ENCODE peak calls at places on chromosomes 13 and 19, in nine cellular contexts. One of them, this sample, is unnamed.

GRCh38 chr13:31982540-31982939 is 49.0 kb upstream of the FRY start:
- DNase-seq in esophagus squamous epithelium: no peak
- DNase-seq in upper lobe of right lung: peak
- DNase-seq in CD8-positive, alpha-beta T cell: no peak
- DNase-seq in PC-3: peak
- DNase-seq in BE2C: peak
- DNase-seq in fibroblast of lung: peak
- DNase-seq in choroid plexus epithelial cell: peak
- DNase-seq in neural progenitor cell: no peak
- DNase-seq in this sample: peak

GRCh38 chr13:67841071-67841470 is 610.9 kb upstream of the PCDH9 start:
- DNase-seq in esophagus squamous epithelium: no peak
- DNase-seq in upper lobe of right lung: no peak
- DNase-seq in CD8-positive, alpha-beta T cell: no peak
- DNase-seq in PC-3: no peak
- DNase-seq in BE2C: peak
- DNase-seq in fibroblast of lung: no peak
- DNase-seq in choroid plexus epithelial cell: no peak
- DNase-seq in neural progenitor cell: peak
- DNase-seq in this sample: no peak

GRCh38 chr19:27859689-27860088 is 1353.3 kb downstream of the UQCRFS1 start:
- DNase-seq in esophagus squamous epithelium: no peak
- DNase-seq in upper lobe of right lung: no peak
- DNase-seq in CD8-positive, alpha-beta T cell: no peak
- DNase-seq in PC-3: no peak
- DNase-seq in BE2C: no peak
- DNase-seq in fibroblast of lung: no peak
- DNase-seq in choroid plexus epithelial cell: no peak
- DNase-seq in neural progenitor cell: no peak
- DNase-seq in this sample: no peak

GRCh38 chr13:31824705-31825512 is 85.6 kb downstream of the RXFP2 start:
- DNase-seq in esophagus squamous epithelium: no peak
- DNase-seq in upper lobe of right lung: no peak
- DNase-seq in CD8-positive, alpha-beta T cell: no peak
- DNase-seq in PC-3: peak
- DNase-seq in BE2C: peak
- DNase-seq in fibroblast of lung: peak
- DNase-seq in choroid plexus epithelial cell: peak
- DNase-seq in neural progenitor cell: no peak
- DNase-seq in this sample: peak

GRCh38 chr19:11088508-11089253 is 582 bp upstream of the LDLR start:
- DNase-seq in esophagus squamous epithelium: no peak
- DNase-seq in upper lobe of right lung: no peak
- DNase-seq in CD8-positive, alpha-beta T cell: no peak
- DNase-seq in PC-3: no peak
- DNase-seq in BE2C: no peak
- DNase-seq in fibroblast of lung: no peak
- DNase-seq in choroid plexus epithelial cell: peak
- DNase-seq in neural progenitor cell: no peak
- DNase-seq in this sample: no peak

GRCh38 chr19:43636121-43636683 is 3.4 kb downstream of the CADM4 start:
- DNase-seq in esophagus squamous epithelium: no peak
- DNase-seq in upper lobe of right lung: no peak
- DNase-seq in CD8-positive, alpha-beta T cell: no peak
- DNase-seq in PC-3: no peak
- DNase-seq in BE2C: no peak
- DNase-seq in fibroblast of lung: peak
- DNase-seq in choroid plexus epithelial cell: peak
- DNase-seq in neural progenitor cell: peak
- DNase-seq in this sample: no peak

GRCh38 chr13:102965802-102966201 is 100.4 kb downstream of the SLC10A2 start:
- DNase-seq in esophagus squamous epithelium: no peak
- DNase-seq in upper lobe of right lung: no peak
- DNase-seq in CD8-positive, alpha-beta T cell: no peak
- DNase-seq in PC-3: no peak
- DNase-seq in BE2C: no peak
- DNase-seq in fibroblast of lung: no peak
- DNase-seq in choroid plexus epithelial cell: no peak
- DNase-seq in neural progenitor cell: no peak
- DNase-seq in this sample: no peak

GRCh38 chr13:39148513-39148961 is 110.3 kb downstream of the NHLRC3 start:
- DNase-seq in esophagus squamous epithelium: no peak
- DNase-seq in upper lobe of right lung: no peak
- DNase-seq in CD8-positive, alpha-beta T cell: no peak
- DNase-seq in PC-3: no peak
- DNase-seq in BE2C: no peak
- DNase-seq in fibroblast of lung: peak
- DNase-seq in choroid plexus epithelial cell: peak
- DNase-seq in neural progenitor cell: peak
- DNase-seq in this sample: peak

GRCh38 chr13:29511439-29511814 is 84.1 kb downstream of the SLC7A1 start:
- DNase-seq in esophagus squamous epithelium: no peak
- DNase-seq in upper lobe of right lung: peak
- DNase-seq in CD8-positive, alpha-beta T cell: no peak
- DNase-seq in PC-3: no peak
- DNase-seq in BE2C: no peak
- DNase-seq in fibroblast of lung: no peak
- DNase-seq in choroid plexus epithelial cell: no peak
- DNase-seq in neural progenitor cell: no peak
- DNase-seq in this sample: no peak

GRCh38 chr13:114128624-114129522 is 3.5 kb downstream of the RASA3 start:
- DNase-seq in esophagus squamous epithelium: peak
- DNase-seq in upper lobe of right lung: peak
- DNase-seq in CD8-positive, alpha-beta T cell: peak
- DNase-seq in PC-3: peak
- DNase-seq in BE2C: no peak
- DNase-seq in fibroblast of lung: peak
- DNase-seq in choroid plexus epithelial cell: peak
- DNase-seq in neural progenitor cell: no peak
- DNase-seq in this sample: peak

GRCh38 chr19:3459322-3459881 is 20.9 kb downstream of the SMIM24 start:
- DNase-seq in esophagus squamous epithelium: no peak
- DNase-seq in upper lobe of right lung: peak
- DNase-seq in CD8-positive, alpha-beta T cell: no peak
- DNase-seq in PC-3: no peak
- DNase-seq in BE2C: no peak
- DNase-seq in fibroblast of lung: peak
- DNase-seq in choroid plexus epithelial cell: peak
- DNase-seq in neural progenitor cell: no peak
- DNase-seq in this sample: peak

GRCh38 chr13:33286143-33286542 is 588 bp upstream of the STARD13 start:
- DNase-seq in esophagus squamous epithelium: no peak
- DNase-seq in upper lobe of right lung: no peak
- DNase-seq in CD8-positive, alpha-beta T cell: no peak
- DNase-seq in PC-3: no peak
- DNase-seq in BE2C: no peak
- DNase-seq in fibroblast of lung: no peak
- DNase-seq in choroid plexus epithelial cell: peak
- DNase-seq in neural progenitor cell: no peak
- DNase-seq in this sample: peak

GRCh38 chr19:11480081-11480926 is 542 bp downstream of the ELAVL3 start:
- DNase-seq in esophagus squamous epithelium: no peak
- DNase-seq in upper lobe of right lung: no peak
- DNase-seq in CD8-positive, alpha-beta T cell: no peak
- DNase-seq in PC-3: no peak
- DNase-seq in BE2C: peak
- DNase-seq in fibroblast of lung: no peak
- DNase-seq in choroid plexus epithelial cell: no peak
- DNase-seq in neural progenitor cell: no peak
- DNase-seq in this sample: no peak

GRCh38 chr19:41323430-41324125 is 13.6 kb downstream of the CCDC97 start:
- DNase-seq in esophagus squamous epithelium: no peak
- DNase-seq in upper lobe of right lung: no peak
- DNase-seq in CD8-positive, alpha-beta T cell: no peak
- DNase-seq in PC-3: peak
- DNase-seq in BE2C: peak
- DNase-seq in fibroblast of lung: peak
- DNase-seq in choroid plexus epithelial cell: peak
- DNase-seq in neural progenitor cell: no peak
- DNase-seq in this sample: peak

GRCh38 chr19:4700573-4700970 is 23.1 kb downstream of the DPP9 start:
- DNase-seq in esophagus squamous epithelium: no peak
- DNase-seq in upper lobe of right lung: no peak
- DNase-seq in CD8-positive, alpha-beta T cell: no peak
- DNase-seq in PC-3: no peak
- DNase-seq in BE2C: no peak
- DNase-seq in fibroblast of lung: no peak
- DNase-seq in choroid plexus epithelial cell: no peak
- DNase-seq in neural progenitor cell: no peak
- DNase-seq in this sample: no peak
- TF ChIP-seq CTCF in esophagus squamous epithelium: no peak
- TF ChIP-seq CTCF in upper lobe of right lung: no peak
- TF ChIP-seq CTCF in CD8-positive, alpha-beta T cell: no peak
- TF ChIP-seq CTCF in PC-3: peak
- TF ChIP-seq CTCF in BE2C: peak
- TF ChIP-seq CTCF in fibroblast of lung: no peak
- TF ChIP-seq CTCF in choroid plexus epithelial cell: no peak
- TF ChIP-seq CTCF in neural progenitor cell: no peak
- TF ChIP-seq CTCF in this sample: no peak

GRCh38 chr19:46630806-46631205 is 5.2 kb downstream of the GNG8 start:
- DNase-seq in esophagus squamous epithelium: no peak
- DNase-seq in upper lobe of right lung: no peak
- DNase-seq in CD8-positive, alpha-beta T cell: no peak
- DNase-seq in PC-3: no peak
- DNase-seq in BE2C: peak
- DNase-seq in fibroblast of lung: no peak
- DNase-seq in choroid plexus epithelial cell: no peak
- DNase-seq in neural progenitor cell: no peak
- DNase-seq in this sample: no peak

GRCh38 chr19:46631481-46631880 is 4.5 kb downstream of the GNG8 start:
- DNase-seq in esophagus squamous epithelium: no peak
- DNase-seq in upper lobe of right lung: no peak
- DNase-seq in CD8-positive, alpha-beta T cell: no peak
- DNase-seq in PC-3: no peak
- DNase-seq in BE2C: peak
- DNase-seq in fibroblast of lung: peak
- DNase-seq in choroid plexus epithelial cell: peak
- DNase-seq in neural progenitor cell: no peak
- DNase-seq in this sample: peak

GRCh38 chr19:46634045-46634655 is 1.9 kb downstream of the GNG8 start:
- DNase-seq in esophagus squamous epithelium: no peak
- DNase-seq in upper lobe of right lung: peak
- DNase-seq in CD8-positive, alpha-beta T cell: peak
- DNase-seq in PC-3: peak
- DNase-seq in BE2C: peak
- DNase-seq in fibroblast of lung: peak
- DNase-seq in choroid plexus epithelial cell: peak
- DNase-seq in neural progenitor cell: peak
- DNase-seq in this sample: peak

GRCh38 chr19:46634656-46635218 is 1.3 kb downstream of the GNG8 start:
- DNase-seq in esophagus squamous epithelium: no peak
- DNase-seq in upper lobe of right lung: peak
- DNase-seq in CD8-positive, alpha-beta T cell: no peak
- DNase-seq in PC-3: no peak
- DNase-seq in BE2C: no peak
- DNase-seq in fibroblast of lung: no peak
- DNase-seq in choroid plexus epithelial cell: no peak
- DNase-seq in neural progenitor cell: peak
- DNase-seq in this sample: no peak

DNA sequence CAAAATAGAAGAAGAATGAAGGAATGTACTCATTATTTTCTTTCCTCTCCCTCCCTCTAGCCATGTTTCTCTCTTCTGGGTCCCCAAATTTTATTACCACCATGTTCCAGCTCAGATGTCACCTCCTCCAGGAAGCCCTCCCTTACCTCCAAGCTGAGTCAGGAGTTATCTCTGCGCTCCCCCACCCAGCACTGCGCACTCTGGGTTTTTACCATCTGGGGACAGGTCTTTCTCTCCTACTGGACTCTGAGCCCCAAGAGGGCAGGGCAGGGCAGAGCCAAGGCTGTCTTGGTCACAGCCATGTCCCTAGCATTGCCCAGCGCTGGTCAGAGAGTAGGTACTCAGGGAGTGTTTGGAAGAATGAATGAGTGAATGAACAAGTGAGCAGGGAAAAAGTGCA is 2.9 kb downstream of the GNG8 start:
- DNase-seq in esophagus squamous epithelium: no peak
- DNase-seq in upper lobe of right lung: no peak
- DNase-seq in CD8-positive, alpha-beta T cell: no peak
- DNase-seq in PC-3: no peak
- DNase-seq in BE2C: no peak
- DNase-seq in fibroblast of lung: no peak
- DNase-seq in choroid plexus epithelial cell: no peak
- DNase-seq in neural progenitor cell: no peak
- DNase-seq in this sample: no peak
- H3K4me3 ChIP-seq in esophagus squamous epithelium: no peak
- H3K4me3 ChIP-seq in upper lobe of right lung: no peak
- H3K4me3 ChIP-seq in CD8-positive, alpha-beta T cell: peak
- H3K4me3 ChIP-seq in PC-3: no peak
- H3K4me3 ChIP-seq in BE2C: no peak
- H3K4me3 ChIP-seq in fibroblast of lung: no peak
- H3K4me3 ChIP-seq in choroid plexus epithelial cell: no peak
- H3K4me3 ChIP-seq in neural progenitor cell: no peak
- H3K4me3 ChIP-seq in this sample: no peak

GRCh38 chr13:94928127-94928526 is 215.8 kb upstream of the SOX21 start:
- DNase-seq in esophagus squamous epithelium: no peak
- DNase-seq in upper lobe of right lung: no peak
- DNase-seq in CD8-positive, alpha-beta T cell: no peak
- DNase-seq in PC-3: no peak
- DNase-seq in BE2C: no peak
- DNase-seq in fibroblast of lung: no peak
- DNase-seq in choroid plexus epithelial cell: no peak
- DNase-seq in neural progenitor cell: no peak
- DNase-seq in this sample: no peak
- TF ChIP-seq CTCF in esophagus squamous epithelium: no peak
- TF ChIP-seq CTCF in upper lobe of right lung: no peak
- TF ChIP-seq CTCF in CD8-positive, alpha-beta T cell: no peak
- TF ChIP-seq CTCF in PC-3: no peak
- TF ChIP-seq CTCF in BE2C: no peak
- TF ChIP-seq CTCF in fibroblast of lung: no peak
- TF ChIP-seq CTCF in choroid plexus epithelial cell: no peak
- TF ChIP-seq CTCF in neural progenitor cell: no peak
- TF ChIP-seq CTCF in this sample: no peak

GRCh38 chr13:101916108-101916757 is 463.8 kb downstream of the ITGBL1 start:
- DNase-seq in esophagus squamous epithelium: no peak
- DNase-seq in upper lobe of right lung: peak
- DNase-seq in CD8-positive, alpha-beta T cell: no peak
- DNase-seq in PC-3: no peak
- DNase-seq in BE2C: peak
- DNase-seq in fibroblast of lung: peak
- DNase-seq in choroid plexus epithelial cell: peak
- DNase-seq in neural progenitor cell: peak
- DNase-seq in this sample: peak
- H3K4me3 ChIP-seq in esophagus squamous epithelium: peak
- H3K4me3 ChIP-seq in upper lobe of right lung: peak
- H3K4me3 ChIP-seq in CD8-positive, alpha-beta T cell: no peak
- H3K4me3 ChIP-seq in PC-3: no peak
- H3K4me3 ChIP-seq in BE2C: peak
- H3K4me3 ChIP-seq in fibroblast of lung: no peak
- H3K4me3 ChIP-seq in choroid plexus epithelial cell: peak
- H3K4me3 ChIP-seq in neural progenitor cell: peak
- H3K4me3 ChIP-seq in this sample: no peak

GRCh38 chr13:69935043-69935442 is 172.6 kb upstream of the ATXN8OS start:
- DNase-seq in esophagus squamous epithelium: no peak
- DNase-seq in upper lobe of right lung: no peak
- DNase-seq in CD8-positive, alpha-beta T cell: no peak
- DNase-seq in PC-3: peak
- DNase-seq in BE2C: peak
- DNase-seq in fibroblast of lung: no peak
- DNase-seq in choroid plexus epithelial cell: no peak
- DNase-seq in neural progenitor cell: no peak
- DNase-seq in this sample: no peak
- TF ChIP-seq CTCF in esophagus squamous epithelium: no peak
- TF ChIP-seq CTCF in upper lobe of right lung: no peak
- TF ChIP-seq CTCF in CD8-positive, alpha-beta T cell: no peak
- TF ChIP-seq CTCF in PC-3: peak
- TF ChIP-seq CTCF in BE2C: peak
- TF ChIP-seq CTCF in fibroblast of lung: no peak
- TF ChIP-seq CTCF in choroid plexus epithelial cell: no peak
- TF ChIP-seq CTCF in neural progenitor cell: peak
- TF ChIP-seq CTCF in this sample: no peak